ENCODE peak calls at places on chromosomes 12 and 14, in ten cellular contexts. One of them, this sample, is unnamed.
A peak's percentile ranks its signal among the peaks of the same experiment; 100 is the strongest.

GRCh38 chr12:55446334-55446733 is 2.5 kb downstream of the OR6C2 start:
- DNase-seq in HCT116: no peak
- DNase-seq in fibroblast of lung: no peak
- DNase-seq in MM.1S: no peak
- DNase-seq in astrocyte: no peak
- DNase-seq in endothelial cell of umbilical vein: no peak
- DNase-seq in neural progenitor cell: no peak
- DNase-seq in hepatocyte: peak; percentile 12
- DNase-seq in A673: no peak
- DNase-seq in GM12878: no peak
- DNase-seq in this sample: peak; percentile 0

GRCh38 chr14:61051046-61051445 is 70.0 kb downstream of the SLC38A6 start:
- DNase-seq in HCT116: no peak
- DNase-seq in fibroblast of lung: peak; percentile 17
- DNase-seq in MM.1S: no peak
- DNase-seq in astrocyte: no peak
- DNase-seq in endothelial cell of umbilical vein: no peak
- DNase-seq in neural progenitor cell: peak; percentile 11
- DNase-seq in hepatocyte: peak; percentile 5
- DNase-seq in A673: peak; percentile 77
- DNase-seq in GM12878: no peak
- DNase-seq in this sample: peak; percentile 41

GRCh38 chr12:93145086-93145485 is 216.0 kb upstream of the EEA1 start:
- DNase-seq in HCT116: no peak
- DNase-seq in fibroblast of lung: no peak
- DNase-seq in MM.1S: no peak
- DNase-seq in astrocyte: no peak
- DNase-seq in endothelial cell of umbilical vein: no peak
- DNase-seq in neural progenitor cell: no peak
- DNase-seq in hepatocyte: no peak
- DNase-seq in A673: no peak
- DNase-seq in GM12878: no peak
- DNase-seq in this sample: no peak

GRCh38 chr14:23069413-23069806 is 12.1 kb upstream of the CDH24 start:
- DNase-seq in HCT116: no peak
- DNase-seq in fibroblast of lung: no peak
- DNase-seq in MM.1S: no peak
- DNase-seq in astrocyte: no peak
- DNase-seq in endothelial cell of umbilical vein: no peak
- DNase-seq in neural progenitor cell: no peak
- DNase-seq in hepatocyte: no peak
- DNase-seq in A673: no peak
- DNase-seq in GM12878: no peak
- DNase-seq in this sample: no peak

GRCh38 chr12:109115758-109116610 is at the start of gene ACACB:
- DNase-seq in HCT116: no peak
- DNase-seq in fibroblast of lung: no peak
- DNase-seq in MM.1S: no peak
- DNase-seq in astrocyte: no peak
- DNase-seq in endothelial cell of umbilical vein: no peak
- DNase-seq in neural progenitor cell: peak; percentile 25
- DNase-seq in hepatocyte: peak; percentile 60
- DNase-seq in A673: no peak
- DNase-seq in GM12878: no peak
- DNase-seq in this sample: no peak

GRCh38 chr12:86104087-86104486 is 152.1 kb downstream of the MGAT4C start:
- DNase-seq in HCT116: no peak
- DNase-seq in fibroblast of lung: no peak
- DNase-seq in MM.1S: no peak
- DNase-seq in astrocyte: no peak
- DNase-seq in endothelial cell of umbilical vein: no peak
- DNase-seq in neural progenitor cell: no peak
- DNase-seq in hepatocyte: no peak
- DNase-seq in A673: no peak
- DNase-seq in GM12878: no peak
- DNase-seq in this sample: no peak

GRCh38 chr12:90839340-90839739 is 115.6 kb downstream of the CCER1 start:
- DNase-seq in HCT116: no peak
- DNase-seq in fibroblast of lung: peak; percentile 1
- DNase-seq in MM.1S: no peak
- DNase-seq in astrocyte: no peak
- DNase-seq in endothelial cell of umbilical vein: no peak
- DNase-seq in neural progenitor cell: no peak
- DNase-seq in hepatocyte: no peak
- DNase-seq in A673: no peak
- DNase-seq in GM12878: no peak
- DNase-seq in this sample: peak; percentile 35

GRCh38 chr12:113242018-113242418 is 20.8 kb downstream of the TPCN1 start:
- DNase-seq in HCT116: no peak
- DNase-seq in fibroblast of lung: peak; percentile 76
- DNase-seq in MM.1S: no peak
- DNase-seq in astrocyte: peak; percentile 74
- DNase-seq in endothelial cell of umbilical vein: no peak
- DNase-seq in neural progenitor cell: no peak
- DNase-seq in hepatocyte: no peak
- DNase-seq in A673: no peak
- DNase-seq in GM12878: no peak
- DNase-seq in this sample: peak; percentile 82

GRCh38 chr12:108858399-108859074 is 1.2 kb upstream of the SSH1 start:
- DNase-seq in HCT116: no peak
- DNase-seq in fibroblast of lung: no peak
- DNase-seq in MM.1S: no peak
- DNase-seq in astrocyte: no peak
- DNase-seq in endothelial cell of umbilical vein: peak; percentile 16
- DNase-seq in neural progenitor cell: peak; percentile 55
- DNase-seq in hepatocyte: peak; percentile 19
- DNase-seq in A673: peak; percentile 70
- DNase-seq in GM12878: no peak
- DNase-seq in this sample: peak; percentile 54

GRCh38 chr12:21894792-21895392 is 46.3 kb downstream of the ABCC9 start:
- DNase-seq in HCT116: no peak
- DNase-seq in fibroblast of lung: no peak
- DNase-seq in MM.1S: no peak
- DNase-seq in astrocyte: no peak
- DNase-seq in endothelial cell of umbilical vein: no peak
- DNase-seq in neural progenitor cell: no peak
- DNase-seq in hepatocyte: no peak
- DNase-seq in A673: no peak
- DNase-seq in GM12878: no peak
- DNase-seq in this sample: peak; percentile 43

GRCh38 chr12:95582230-95583058 is 31.2 kb upstream of the USP44 start:
- DNase-seq in HCT116: peak; percentile 51
- DNase-seq in fibroblast of lung: peak; percentile 29
- DNase-seq in MM.1S: no peak
- DNase-seq in astrocyte: peak; percentile 22
- DNase-seq in endothelial cell of umbilical vein: peak; percentile 86
- DNase-seq in neural progenitor cell: peak; percentile 39
- DNase-seq in hepatocyte: peak; percentile 66
- DNase-seq in A673: peak; percentile 73
- DNase-seq in GM12878: no peak
- DNase-seq in this sample: peak; percentile 73

GRCh38 chr14:67221248-67221981 is 19.8 kb upstream of the PALS1 start:
- DNase-seq in HCT116: peak; percentile 6
- DNase-seq in fibroblast of lung: peak; percentile 95
- DNase-seq in MM.1S: no peak
- DNase-seq in astrocyte: peak; percentile 94
- DNase-seq in endothelial cell of umbilical vein: no peak
- DNase-seq in neural progenitor cell: no peak
- DNase-seq in hepatocyte: no peak
- DNase-seq in A673: no peak
- DNase-seq in GM12878: no peak
- DNase-seq in this sample: peak; percentile 68

GRCh38 chr12:6547987-6548386 is 7.9 kb downstream of the IFFO1 start:
- DNase-seq in HCT116: no peak
- DNase-seq in fibroblast of lung: peak; percentile 90
- DNase-seq in MM.1S: no peak
- DNase-seq in astrocyte: peak; percentile 88
- DNase-seq in endothelial cell of umbilical vein: peak; percentile 76
- DNase-seq in neural progenitor cell: no peak
- DNase-seq in hepatocyte: no peak
- DNase-seq in A673: no peak
- DNase-seq in GM12878: no peak
- DNase-seq in this sample: peak; percentile 87

GRCh38 chr14:36553650-36554260 is 28.7 kb downstream of the NKX2-8 start:
- DNase-seq in HCT116: peak; percentile 41
- DNase-seq in fibroblast of lung: peak; percentile 42
- DNase-seq in MM.1S: peak; percentile 47
- DNase-seq in astrocyte: peak; percentile 22
- DNase-seq in endothelial cell of umbilical vein: peak; percentile 49
- DNase-seq in neural progenitor cell: peak; percentile 66
- DNase-seq in hepatocyte: peak; percentile 72
- DNase-seq in A673: peak; percentile 70
- DNase-seq in GM12878: no peak
- DNase-seq in this sample: peak; percentile 73

GRCh38 chr12:93918262-93918661 is 230.1 kb upstream of the PLXNC1 start:
- DNase-seq in HCT116: no peak
- DNase-seq in fibroblast of lung: peak; percentile 74
- DNase-seq in MM.1S: no peak
- DNase-seq in astrocyte: peak; percentile 69
- DNase-seq in endothelial cell of umbilical vein: no peak
- DNase-seq in neural progenitor cell: no peak
- DNase-seq in hepatocyte: peak; percentile 22
- DNase-seq in A673: no peak
- DNase-seq in GM12878: no peak
- DNase-seq in this sample: peak; percentile 91

GRCh38 chr14:61042220-61042619 is 61.2 kb downstream of the SLC38A6 start:
- DNase-seq in HCT116: no peak
- DNase-seq in fibroblast of lung: no peak
- DNase-seq in MM.1S: no peak
- DNase-seq in astrocyte: no peak
- DNase-seq in endothelial cell of umbilical vein: no peak
- DNase-seq in neural progenitor cell: no peak
- DNase-seq in hepatocyte: no peak
- DNase-seq in A673: no peak
- DNase-seq in GM12878: no peak
- DNase-seq in this sample: no peak

GRCh38 chr12:90366286-90366685 is 588.7 kb downstream of the CCER1 start:
- DNase-seq in HCT116: no peak
- DNase-seq in fibroblast of lung: peak; percentile 73
- DNase-seq in MM.1S: no peak
- DNase-seq in astrocyte: peak; percentile 66
- DNase-seq in endothelial cell of umbilical vein: peak; percentile 63
- DNase-seq in neural progenitor cell: no peak
- DNase-seq in hepatocyte: peak; percentile 43
- DNase-seq in A673: no peak
- DNase-seq in GM12878: no peak
- DNase-seq in this sample: peak; percentile 65

DNA sequence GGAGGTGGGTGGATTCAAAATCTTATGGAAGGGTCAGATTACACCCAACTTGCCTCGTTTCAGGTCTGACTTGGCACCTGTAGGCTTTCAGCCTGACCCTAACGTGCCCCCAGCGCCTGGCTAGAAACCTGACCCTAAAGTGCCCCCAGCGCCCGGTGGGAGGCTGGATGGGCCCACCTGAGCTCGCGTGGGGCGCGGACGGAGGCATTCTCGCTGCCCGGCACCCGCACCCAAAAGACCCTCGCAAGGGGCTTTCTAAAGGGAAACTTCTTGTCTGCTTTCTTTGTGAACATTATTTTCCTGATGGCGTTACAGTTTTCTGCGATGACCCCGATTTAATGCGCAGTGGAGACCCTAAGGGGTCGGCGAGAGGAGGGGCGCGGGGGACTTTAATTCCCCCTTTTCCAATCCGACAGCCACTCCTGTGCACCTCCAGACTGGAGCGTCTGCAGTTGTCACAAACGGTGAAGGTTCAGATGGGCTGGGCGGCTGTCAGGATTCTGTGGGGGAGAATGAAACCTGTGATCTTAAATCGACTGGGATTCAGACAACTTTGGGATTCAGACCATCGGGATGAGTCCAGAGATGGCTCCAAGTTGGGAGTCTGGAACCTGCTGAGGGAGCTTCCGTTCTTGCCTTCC is 746 bp upstream of the HRK start:
- DNase-seq in HCT116: no peak
- DNase-seq in fibroblast of lung: no peak
- DNase-seq in MM.1S: no peak
- DNase-seq in astrocyte: no peak
- DNase-seq in endothelial cell of umbilical vein: no peak
- DNase-seq in neural progenitor cell: peak; percentile 25
- DNase-seq in hepatocyte: no peak
- DNase-seq in A673: no peak
- DNase-seq in GM12878: no peak
- DNase-seq in this sample: no peak
- TF ChIP-seq EZH2 in HCT116: no peak
- TF ChIP-seq EZH2 in fibroblast of lung: peak; percentile 41
- TF ChIP-seq EZH2 in MM.1S: no peak
- TF ChIP-seq EZH2 in astrocyte: peak; percentile 43
- TF ChIP-seq EZH2 in endothelial cell of umbilical vein: no peak
- TF ChIP-seq EZH2 in neural progenitor cell: peak; percentile 93
- TF ChIP-seq EZH2 in hepatocyte: peak; percentile 67
- TF ChIP-seq EZH2 in A673: peak; percentile 59
- TF ChIP-seq EZH2 in GM12878: no peak
- TF ChIP-seq EZH2 in this sample: no peak

DNA sequence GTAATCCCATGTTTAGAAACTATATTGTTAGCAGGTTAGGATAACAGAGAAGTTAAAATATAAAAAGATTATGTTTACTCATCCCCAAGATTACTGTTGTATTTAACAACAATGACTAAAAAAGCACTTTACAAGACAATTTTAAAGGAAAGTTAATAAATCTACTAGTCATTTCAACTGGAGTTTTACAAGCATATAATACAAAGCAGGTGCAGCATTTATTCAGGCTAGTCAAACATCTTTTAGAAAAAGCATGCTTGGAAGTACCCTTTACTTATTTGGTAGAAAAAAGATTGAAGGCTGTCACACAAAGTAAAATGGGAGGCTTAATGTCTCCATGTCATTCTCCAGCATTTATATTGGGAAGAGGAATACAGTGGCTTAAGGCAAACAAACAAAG is 80.6 kb downstream of the HEATR5A start:
- DNase-seq in HCT116: no peak
- DNase-seq in fibroblast of lung: no peak
- DNase-seq in MM.1S: no peak
- DNase-seq in astrocyte: no peak
- DNase-seq in endothelial cell of umbilical vein: no peak
- DNase-seq in neural progenitor cell: no peak
- DNase-seq in hepatocyte: no peak
- DNase-seq in A673: no peak
- DNase-seq in GM12878: no peak
- DNase-seq in this sample: no peak
- H3K36me3 ChIP-seq in HCT116: no peaks in the 10 kb centered on the region
- H3K36me3 ChIP-seq in fibroblast of lung: peaks cover 1% of the 10 kb centered on the region
- H3K36me3 ChIP-seq in MM.1S: no peaks in the 10 kb centered on the region
- H3K36me3 ChIP-seq in astrocyte: peaks cover 4% of the 10 kb centered on the region
- H3K36me3 ChIP-seq in endothelial cell of umbilical vein: peaks cover 2% of the 10 kb centered on the region
- H3K36me3 ChIP-seq in neural progenitor cell: no peaks in the 10 kb centered on the region
- H3K36me3 ChIP-seq in hepatocyte: no peaks in the 10 kb centered on the region
- H3K36me3 ChIP-seq in A673: no peaks in the 10 kb centered on the region
- H3K36me3 ChIP-seq in GM12878: no peaks in the 10 kb centered on the region
- H3K36me3 ChIP-seq in this sample: peaks cover 71% of the 10 kb centered on the region

GRCh38 chr14:32654106-32654505 is 284.6 kb upstream of the NPAS3 start:
- DNase-seq in HCT116: no peak
- DNase-seq in fibroblast of lung: no peak
- DNase-seq in MM.1S: no peak
- DNase-seq in astrocyte: no peak
- DNase-seq in endothelial cell of umbilical vein: no peak
- DNase-seq in neural progenitor cell: no peak
- DNase-seq in hepatocyte: no peak
- DNase-seq in A673: no peak
- DNase-seq in GM12878: no peak
- DNase-seq in this sample: no peak
- TF ChIP-seq EZH2 in HCT116: no peak
- TF ChIP-seq EZH2 in fibroblast of lung: no peak
- TF ChIP-seq EZH2 in MM.1S: no peak
- TF ChIP-seq EZH2 in astrocyte: no peak
- TF ChIP-seq EZH2 in endothelial cell of umbilical vein: no peak
- TF ChIP-seq EZH2 in neural progenitor cell: no peak
- TF ChIP-seq EZH2 in hepatocyte: no peak
- TF ChIP-seq EZH2 in A673: no peak
- TF ChIP-seq EZH2 in GM12878: no peak
- TF ChIP-seq EZH2 in this sample: no peak

GRCh38 chr14:58823309-58823708 is 185.5 kb downstream of the DACT1 start:
- DNase-seq in HCT116: no peak
- DNase-seq in fibroblast of lung: no peak
- DNase-seq in MM.1S: no peak
- DNase-seq in astrocyte: no peak
- DNase-seq in endothelial cell of umbilical vein: no peak
- DNase-seq in neural progenitor cell: no peak
- DNase-seq in hepatocyte: no peak
- DNase-seq in A673: no peak
- DNase-seq in GM12878: no peak
- DNase-seq in this sample: no peak
- H3K36me3 ChIP-seq in HCT116: no peaks in the 10 kb centered on the region
- H3K36me3 ChIP-seq in fibroblast of lung: no peaks in the 10 kb centered on the region
- H3K36me3 ChIP-seq in MM.1S: no peaks in the 10 kb centered on the region
- H3K36me3 ChIP-seq in astrocyte: no peaks in the 10 kb centered on the region
- H3K36me3 ChIP-seq in endothelial cell of umbilical vein: no peaks in the 10 kb centered on the region
- H3K36me3 ChIP-seq in neural progenitor cell: no peaks in the 10 kb centered on the region
- H3K36me3 ChIP-seq in hepatocyte: no peaks in the 10 kb centered on the region
- H3K36me3 ChIP-seq in A673: no peaks in the 10 kb centered on the region
- H3K36me3 ChIP-seq in GM12878: no peaks in the 10 kb centered on the region
- H3K36me3 ChIP-seq in this sample: no peaks in the 10 kb centered on the region

This sample was measured in GM23248.